ENCODE peak calls at places on chromosome 7, in seven cellular contexts. U is GM19239; F is mucosa of descending colon; P is activated CD4-positive, alpha-beta memory T cell treated with anti-CD3 and anti-CD28 coated beads for 36 hours; E is A172; S is AG10803; I is NCI-H187. D is an unnamed sample.

GRCh38 chr7:99975782-99976521 is at the start of gene AZGP1:
- DNase-seq in U (no peak), F (peak), P (no peak), E (no peak), S (no peak), I (no peak), D (no peak)

GRCh38 chr7:16564909-16565426 is 38.3 kb downstream of the LRRC72 start:
- DNase-seq in U (peak), F (no peak), P (no peak), E (peak), S (peak), I (no peak), D (no peak)

GRCh38 chr7:414681-415560 is 104.7 kb downstream of the PDGFA start:
- DNase-seq in U (no peak), F (no peak), P (no peak), E (no peak), S (no peak), I (no peak), D (no peak)

GRCh38 chr7:90740364-90740763 is 144.2 kb downstream of the CDK14 start:
- DNase-seq in U (no peak), F (no peak), P (no peak), E (no peak), S (no peak), I (no peak), D (no peak)

GRCh38 chr7:1714583-1715330 is 44.7 kb downstream of the ELFN1 start:
- DNase-seq in U (no peak), F (no peak), P (no peak), E (no peak), S (no peak), I (no peak), D (no peak)

GRCh38 chr7:121102619-121103018 is 114.1 kb downstream of the CPED1 start:
- DNase-seq in U (no peak), F (no peak), P (no peak), E (no peak), S (no peak), I (no peak), D (no peak)

GRCh38 chr7:143063741-143064140 is 11.6 kb downstream of the OR6V1 start:
- DNase-seq in U (no peak), F (no peak), P (no peak), E (no peak), S (no peak), I (no peak), D (no peak)

GRCh38 chr7:131249003-131249402 is 78.7 kb upstream of the MKLN1 start:
- DNase-seq in U (no peak), F (no peak), P (no peak), E (peak), S (peak), I (no peak), D (no peak)